ENCODE peak calls at places on chromosomes 4 and X, in four cellular contexts. J is iris pigment epithelial cell, U is hepatic stellate cell, X is cardiac muscle cell. W is an unnamed sample.

GRCh38 chrX:53768451-53769246 is 82.1 kb upstream of the HUWE1 start:
- DNase-seq in J (no peak), U (no peak), X (no peak), W (no peak)

GRCh38 chrX:65677954-65678469 is 10.6 kb downstream of the MSN start:
- DNase-seq in J (peak; percentile 79), U (peak; percentile 42), X (peak; percentile 93), W (peak; percentile 59)

GRCh38 chrX:11380187-11380586 is 87.0 kb downstream of the AMELX start:
- DNase-seq in J (peak; percentile 23), U (no peak), X (no peak), W (no peak)

GRCh38 chr4:163395758-163396157 is 52.1 kb downstream of the NPY5R start:
- DNase-seq in J (no peak), U (peak; percentile 10), X (peak; percentile 21), W (peak; percentile 2)

GRCh38 chrX:136268051-136269048 is 17.1 kb upstream of the MAP7D3 start:
- DNase-seq in J (peak; percentile 41), U (no peak), X (peak; percentile 54), W (peak; percentile 39)

GRCh38 chrX:6460893-6461490 is 73.9 kb downstream of the VCX3A start:
- DNase-seq in J (no peak), U (no peak), X (no peak), W (no peak)

GRCh38 chr4:8308144-8308543 is 38.6 kb downstream of the HTRA3 start:
- DNase-seq in J (no peak), U (no peak), X (no peak), W (no peak)

GRCh38 chr4:4457803-4458550 is 71.1 kb downstream of the NSG1 start:
- DNase-seq in J (peak; percentile 86), U (peak; percentile 41), X (peak; percentile 21), W (peak; percentile 51)

GRCh38 chr4:85084371-85085170 is 118.1 kb upstream of the WDFY3 start:
- DNase-seq in J (peak; percentile 83), U (peak; percentile 3), X (peak; percentile 87), W (peak; percentile 20)

GRCh38 chr4:21726255-21726815 is 222.2 kb downstream of the KCNIP4 start:
- DNase-seq in J (peak; percentile 41), U (no peak), X (peak; percentile 63), W (no peak)

GRCh38 chr4:184282895-184283654 is 65.4 kb upstream of the ENPP6 start:
- DNase-seq in J (no peak), U (no peak), X (no peak), W (no peak)

GRCh38 chr4:78061939-78062603 is 4.9 kb downstream of the FRAS1 start:
- DNase-seq in J (no peak), U (no peak), X (no peak), W (no peak)

GRCh38 chr4:87057835-87058234 is 123.0 kb downstream of the AFF1 start:
- DNase-seq in J (peak; percentile 66), U (no peak), X (peak; percentile 36), W (peak; percentile 57)